ENCODE peak calls at places on chromosomes 4 and X, in five cellular contexts. U is OCI-LY7, D is lower lobe of right lung, N is fibroblast of mammary gland, V is IMR-90. H is an unnamed sample.

GRCh38 chrX:1453951-1454785 is 1.5 kb upstream of the ASMTL start:
- DNase-seq in U (peak), D (peak), N (peak), V (peak), H (peak)

GRCh38 chr4:111020961-111021360 is 398.1 kb upstream of the PITX2 start:
- DNase-seq in U (no peak), D (no peak), N (no peak), V (no peak), H (peak)

GRCh38 chrX:19883878-19884277 is 3.5 kb downstream of the SH3KBP1 start:
- DNase-seq in U (no peak), D (peak), N (no peak), V (no peak), H (no peak)

GRCh38 chr4:112747035-112747434 is 110.1 kb downstream of the LARP7 start:
- DNase-seq in U (no peak), D (no peak), N (no peak), V (no peak), H (peak)

GRCh38 chrX:132046533-132046932 is 23.4 kb downstream of the STK26 start:
- DNase-seq in U (no peak), D (no peak), N (no peak), V (no peak), H (no peak)

GRCh38 chr4:38860788-38861424 is 4.3 kb upstream of the TLR6 start:
- DNase-seq in U (peak), D (peak), N (peak), V (peak), H (peak)

GRCh38 chrX:104343408-104344129 is 88.8 kb upstream of the ESX1 start:
- DNase-seq in U (peak), D (no peak), N (peak), V (peak), H (peak)

GRCh38 chr4:145299380-145300076 is 119.1 kb upstream of the OTUD4 start:
- DNase-seq in U (peak), D (no peak), N (peak), V (peak), H (no peak)

GRCh38 chr4:74669702-74670101 is 124.6 kb downstream of the BTC start:
- DNase-seq in U (no peak), D (no peak), N (no peak), V (no peak), H (no peak)

GRCh38 chr4:83358410-83358809 is 23.8 kb upstream of the HPSE start:
- DNase-seq in U (no peak), D (no peak), N (peak), V (peak), H (no peak)

GRCh38 chrX:44915361-44915868 is 42.4 kb downstream of the KDM6A start:
- DNase-seq in U (no peak), D (no peak), N (no peak), V (peak), H (no peak)

GRCh38 chr4:153731239-153731638 is 28.6 kb downstream of the RNF175 start:
- DNase-seq in U (no peak), D (no peak), N (peak), V (peak), H (no peak)

GRCh38 chr4:76781698-76782595 is 116.0 kb downstream of the SOWAHB start:
- DNase-seq in U (no peak), D (no peak), N (peak), V (peak), H (peak)

GRCh38 chr4:8205241-8205707 is 6.2 kb downstream of the SH3TC1 start:
- DNase-seq in U (no peak), D (no peak), N (no peak), V (peak), H (no peak)

GRCh38 chr4:82639947-82640346 is 78.2 kb upstream of the TMEM150C start:
- DNase-seq in U (no peak), D (no peak), N (no peak), V (no peak), H (no peak)

GRCh38 chr4:184688447-184688846 is 38.9 kb downstream of the PRIMPOL start:
- DNase-seq in U (no peak), D (no peak), N (peak), V (peak), H (peak)

GRCh38 chr4:26452565-26453531 is 37.4 kb downstream of the CCKAR start:
- DNase-seq in U (no peak), D (no peak), N (no peak), V (no peak), H (peak)

GRCh38 chr4:26410385-26411293 is 79.6 kb downstream of the CCKAR start:
- DNase-seq in U (peak), D (no peak), N (peak), V (peak), H (no peak)

GRCh38 chrX:17022205-17022604 is 75.7 kb downstream of the REPS2 start:
- DNase-seq in U (no peak), D (no peak), N (peak), V (peak), H (no peak)

GRCh38 chr4:138510053-138510452 is 267.9 kb upstream of the SLC7A11 start:
- DNase-seq in U (no peak), D (no peak), N (peak), V (peak), H (no peak)

GRCh38 chr4:38310446-38311043 is 350.3 kb downstream of the PTTG2 start:
- DNase-seq in U (no peak), D (no peak), N (no peak), V (no peak), H (peak)

GRCh38 chrX:123311486-123311885 is 127.4 kb downstream of the GRIA3 start:
- DNase-seq in U (no peak), D (no peak), N (no peak), V (no peak), H (no peak)

GRCh38 chrX:47068720-47069119 is 9.5 kb upstream of the RGN start:
- DNase-seq in U (no peak), D (no peak), N (no peak), V (no peak), H (no peak)

GRCh38 chr4:139754913-139755312 is 89.3 kb downstream of the MGST2 start:
- DNase-seq in U (no peak), D (no peak), N (no peak), V (no peak), H (peak)

GRCh38 chrX:153727108-153727931 is 2.7 kb downstream of the ABCD1 start:
- DNase-seq in U (peak), D (peak), N (no peak), V (no peak), H (peak)

GRCh38 chr4:4765811-4766210 is 93.7 kb upstream of the MSX1 start:
- DNase-seq in U (no peak), D (no peak), N (no peak), V (no peak), H (peak)

GRCh38 chr4:122874194-122874593 is 47.6 kb downstream of the FGF2 start:
- DNase-seq in U (no peak), D (no peak), N (peak), V (peak), H (no peak)

GRCh38 chrX:45775462-45775861 is 574.8 kb upstream of the DIPK2B start:
- DNase-seq in U (no peak), D (no peak), N (peak), V (peak), H (no peak)

GRCh38 chrX:151825927-151826471 is 86.7 kb upstream of the MAGEA4 start:
- DNase-seq in U (no peak), D (no peak), N (peak), V (peak), H (no peak)

GRCh38 chr4:7590205-7590604 is 155.5 kb upstream of the PSAPL1 start:
- DNase-seq in U (no peak), D (no peak), N (peak), V (no peak), H (no peak)

GRCh38 chrX:9866633-9867032 is 80.4 kb downstream of the SHROOM2 start:
- DNase-seq in U (no peak), D (no peak), N (peak), V (no peak), H (no peak)

GRCh38 chr4:164768516-164768915 is 14.6 kb downstream of the SMIM31 start:
- DNase-seq in U (peak), D (no peak), N (peak), V (peak), H (no peak)

DNA sequence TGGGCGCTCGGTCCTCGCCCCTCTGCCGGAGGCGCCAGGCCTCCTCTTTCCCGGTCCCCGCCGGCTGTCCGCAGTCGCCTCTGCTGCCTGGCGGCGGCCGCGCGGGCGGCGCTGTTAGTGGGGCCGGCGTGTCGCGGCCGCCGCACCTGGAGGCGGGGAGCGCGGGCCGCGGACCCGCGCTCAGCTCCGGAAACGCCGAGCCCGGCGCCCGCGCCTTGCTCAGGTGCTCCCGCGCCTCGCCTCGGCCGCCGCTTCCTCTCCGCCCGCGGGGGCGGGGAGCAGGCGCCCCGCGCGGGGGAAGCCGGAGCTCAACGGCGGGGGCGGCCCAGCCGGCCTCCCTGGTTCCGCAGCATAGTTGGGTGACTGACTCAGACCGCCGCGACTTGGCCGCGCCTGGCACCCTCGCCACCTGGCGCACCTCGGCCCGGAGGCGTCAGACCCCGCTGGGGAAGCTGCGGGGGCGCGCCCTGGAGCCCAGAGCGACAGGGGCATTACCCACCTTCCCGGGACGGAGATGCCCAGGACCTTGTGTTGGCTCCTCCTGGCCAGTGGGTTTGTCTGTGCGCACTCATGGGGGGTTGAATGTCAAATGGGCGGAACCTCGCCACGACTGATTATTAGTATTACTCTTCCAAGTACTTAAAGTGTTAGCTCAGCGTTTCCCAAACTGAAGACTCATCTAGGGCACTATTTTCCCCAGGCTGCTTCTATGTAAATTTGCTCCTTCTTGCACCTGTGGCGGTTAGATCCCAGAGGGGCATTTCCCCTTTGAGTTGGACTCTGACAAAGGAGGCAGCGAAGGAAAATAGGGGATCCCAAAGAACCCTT is at the start of gene ARAP2:
- DNase-seq in U (peak), D (peak), N (peak), V (peak), H (peak)
- H3K4me3 ChIP-seq in U (peak), D (peak), N (peak), V (peak), H (peak)

DNA sequence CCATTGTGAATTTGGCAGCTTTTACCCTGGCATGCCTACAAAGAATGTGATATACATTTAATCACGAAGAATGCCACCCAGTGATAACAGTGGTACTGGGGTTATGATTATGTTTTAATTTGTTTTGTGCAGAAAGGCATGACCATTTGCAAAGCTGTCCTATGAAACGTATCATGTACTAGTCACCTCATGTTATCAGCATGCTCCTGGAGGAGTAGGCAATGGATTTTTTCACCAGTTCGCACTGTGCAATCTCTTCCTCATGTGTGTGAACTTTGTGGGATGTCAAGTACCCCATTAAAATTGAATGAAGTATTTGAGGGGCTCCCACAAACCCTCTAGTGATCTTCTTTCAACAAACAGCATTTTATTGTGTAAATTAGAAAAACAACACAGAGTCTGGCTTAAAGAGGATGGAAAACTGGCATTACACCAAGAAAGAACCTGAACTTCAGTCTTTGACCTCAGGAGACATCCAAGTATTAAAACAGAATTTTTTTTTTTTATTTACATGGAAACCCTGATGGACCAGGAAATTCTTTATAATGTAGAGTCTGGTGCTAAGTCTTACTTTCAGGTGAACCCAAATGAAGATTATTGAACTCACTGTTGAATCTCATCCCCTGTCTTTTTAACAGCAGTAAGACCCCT is 200.6 kb upstream of the PGRMC2 start:
- DNase-seq in U (no peak), D (no peak), N (no peak), V (no peak), H (no peak)
- TF ChIP-seq CTCF in U (no peak), D (no peak), N (no peak), V (no peak), H (no peak)

GRCh38 chrX:106611682-106612402 is at the start of gene RADX:
- DNase-seq in U (peak), D (peak), N (peak), V (peak), H (peak)
- H3K4me3 ChIP-seq in U (peak), D (peak), N (peak), V (peak), H (peak)

GRCh38 chr4:141347738-141348524 is 127.2 kb downstream of the ZNF330 start:
- DNase-seq in U (no peak), D (no peak), N (peak), V (peak), H (no peak)

GRCh38 chr4:141350122-141350904 is 129.6 kb downstream of the ZNF330 start:
- DNase-seq in U (no peak), D (no peak), N (peak), V (peak), H (no peak)

GRCh38 chr4:141348589-141348988 is 127.9 kb downstream of the ZNF330 start:
- DNase-seq in U (no peak), D (no peak), N (no peak), V (no peak), H (no peak)

GRCh38 chr4:141352775-141353544 is 132.3 kb downstream of the ZNF330 start:
- DNase-seq in U (no peak), D (no peak), N (peak), V (peak), H (peak)

GRCh38 chr4:141352328-141352727 is 131.6 kb downstream of the ZNF330 start:
- DNase-seq in U (no peak), D (no peak), N (no peak), V (no peak), H (no peak)
- TF ChIP-seq CTCF in U (no peak), D (no peak), N (no peak), V (no peak), H (no peak)

DNA sequence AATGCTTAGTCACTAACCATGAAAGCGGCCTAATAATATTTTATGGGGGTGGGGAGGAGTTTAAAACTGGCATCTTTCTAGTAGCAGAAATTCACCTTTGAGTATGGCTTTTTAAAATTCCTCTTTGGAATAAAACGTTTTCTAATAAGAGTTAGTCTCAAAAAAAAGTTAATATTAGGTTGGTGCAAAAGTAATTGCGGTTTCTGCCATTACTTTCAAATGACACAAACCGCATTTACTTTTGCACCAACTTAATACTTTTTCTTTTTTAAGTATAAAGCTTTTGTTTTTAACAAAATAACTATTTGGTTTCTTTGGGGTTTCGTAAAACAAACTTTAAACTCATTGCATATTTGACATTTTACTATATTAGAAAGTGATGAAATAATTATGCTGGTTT is 68.4 kb downstream of the FBXO8 start:
- DNase-seq in U (no peak), D (no peak), N (no peak), V (no peak), H (no peak)
- H3K4me3 ChIP-seq in U (no peak), D (no peak), N (no peak), V (no peak), H (peak)

DNA sequence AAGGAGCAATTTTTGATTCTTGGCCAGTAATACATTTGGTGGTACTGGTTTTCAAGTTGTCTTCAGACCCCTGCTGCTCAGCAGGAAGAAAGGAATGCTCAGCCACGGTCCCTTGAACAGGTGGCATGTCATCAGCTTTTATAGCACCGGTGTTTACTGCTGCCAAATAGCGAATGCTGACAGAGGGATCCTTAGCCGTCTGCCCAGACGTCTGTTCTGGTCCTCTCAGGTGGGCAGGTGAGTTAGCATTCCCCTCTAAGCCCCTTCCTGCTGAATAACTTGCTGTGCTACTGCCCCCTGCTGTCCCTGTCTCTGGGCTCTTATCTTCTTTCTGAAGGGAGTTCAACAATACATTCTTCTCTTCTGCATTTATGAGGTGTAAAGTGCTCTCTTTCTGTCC is 28.4 kb downstream of the BOD1L1 start:
- DNase-seq in U (peak), D (no peak), N (no peak), V (no peak), H (peak)
- TF ChIP-seq CTCF in U (peak), D (no peak), N (peak), V (peak), H (peak)

DNA sequence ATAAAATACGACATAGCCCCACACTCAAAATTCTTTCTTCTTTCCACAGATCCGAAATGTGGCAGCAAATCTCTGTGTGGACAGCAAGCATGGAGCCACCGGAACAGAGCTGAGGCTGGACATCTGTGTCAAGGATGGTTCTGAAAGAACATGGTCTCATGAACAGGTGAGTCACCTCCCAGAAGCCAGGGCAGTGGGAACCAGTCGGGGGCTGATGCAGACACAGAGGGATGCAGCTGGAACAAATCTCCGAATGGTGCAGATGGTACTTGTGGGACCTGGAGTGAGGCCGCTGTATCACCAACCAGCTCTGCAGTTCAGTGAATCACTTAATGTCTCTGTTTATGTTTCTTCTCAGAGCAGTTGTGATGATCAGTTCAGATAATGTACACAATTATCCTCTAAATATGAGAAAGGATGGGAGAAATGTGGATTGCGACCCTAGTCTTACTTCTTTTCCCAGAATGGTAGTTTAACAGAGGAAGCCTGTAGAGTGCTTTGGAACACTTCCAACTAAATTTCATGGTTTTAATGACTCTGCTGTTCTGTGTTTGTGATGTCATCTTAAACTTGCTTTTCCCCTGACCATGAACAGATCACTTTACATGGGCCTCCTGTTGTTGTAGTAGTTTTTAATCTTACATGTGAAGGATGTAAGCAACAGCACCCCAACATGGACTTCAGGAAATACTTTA is 159.3 kb upstream of the GALNT7 start:
- DNase-seq in U (no peak), D (no peak), N (peak), V (peak), H (no peak)
- H3K4me3 ChIP-seq in U (no peak), D (no peak), N (no peak), V (no peak), H (no peak)

GRCh38 chrX:155086961-155087735 is 15.8 kb downstream of the BRCC3 start:
- DNase-seq in U (no peak), D (no peak), N (no peak), V (no peak), H (no peak)

GRCh38 chrX:155086202-155086840 is 15.0 kb downstream of the BRCC3 start:
- DNase-seq in U (peak), D (no peak), N (peak), V (peak), H (peak)
- TF ChIP-seq CTCF in U (peak), D (peak), N (peak), V (peak), H (peak)

GRCh38 chr4:85932371-85933305 is 427.2 kb downstream of the MAPK10 start:
- DNase-seq in U (no peak), D (no peak), N (no peak), V (no peak), H (no peak)
- H3K4me3 ChIP-seq in U (no peak), D (peak), N (no peak), V (no peak), H (no peak)